ENCODE peak calls at places on chromosomes 13 and 19, in six cellular contexts. One of them, this sample, is unnamed.

GRCh38 chr19:6536138-6536671 is 5.4 kb downstream of the TNFSF9 start:
- DNase-seq in GM12878: peak
- DNase-seq in A549: peak
- DNase-seq in NB4: peak
- DNase-seq in HepG2: peak
- DNase-seq in K562: peak
- DNase-seq in this sample: peak

GRCh38 chr19:33071887-33072286 is 7.2 kb upstream of the RHPN2 start:
- DNase-seq in NB4: no peak
- DNase-seq in GM12878: no peak
- DNase-seq in K562: no peak
- DNase-seq in A549: no peak
- DNase-seq in HepG2: no peak
- DNase-seq in this sample: no peak

GRCh38 chr19:41774515-41774980 is 19.2 kb downstream of the CEACAM6 start:
- DNase-seq in NB4: no peak
- DNase-seq in A549: peak
- DNase-seq in HepG2: no peak
- DNase-seq in GM12878: no peak
- DNase-seq in K562: no peak
- DNase-seq in this sample: no peak

GRCh38 chr19:6531163-6531955 is 533 bp downstream of the TNFSF9 start:
- DNase-seq in GM12878: no peak
- DNase-seq in NB4: no peak
- DNase-seq in HepG2: no peak
- DNase-seq in A549: no peak
- DNase-seq in K562: no peak
- DNase-seq in this sample: no peak

GRCh38 chr13:72850959-72851677 is 69.2 kb downstream of the PIBF1 start:
- DNase-seq in GM12878: no peak
- DNase-seq in A549: no peak
- DNase-seq in HepG2: no peak
- DNase-seq in NB4: no peak
- DNase-seq in K562: no peak
- DNase-seq in this sample: no peak

GRCh38 chr13:73189766-73190165 is 131.0 kb downstream of the KLF5 start:
- DNase-seq in A549: no peak
- DNase-seq in K562: no peak
- DNase-seq in NB4: no peak
- DNase-seq in HepG2: no peak
- DNase-seq in GM12878: no peak
- DNase-seq in this sample: no peak

GRCh38 chr19:19356901-19357566 is 36.4 kb downstream of the MAU2 start:
- DNase-seq in NB4: no peak
- DNase-seq in GM12878: no peak
- DNase-seq in K562: no peak
- DNase-seq in HepG2: no peak
- DNase-seq in A549: no peak
- DNase-seq in this sample: no peak

GRCh38 chr19:19537321-19538048 is 580 bp upstream of the CILP2 start:
- DNase-seq in NB4: no peak
- DNase-seq in A549: no peak
- DNase-seq in HepG2: no peak
- DNase-seq in GM12878: no peak
- DNase-seq in K562: no peak
- DNase-seq in this sample: no peak

GRCh38 chr19:53991224-53992113 is at the start of gene CACNG6:
- DNase-seq in K562: no peak
- DNase-seq in GM12878: no peak
- DNase-seq in A549: peak
- DNase-seq in NB4: peak
- DNase-seq in HepG2: no peak
- DNase-seq in this sample: peak

GRCh38 chr19:32181356-32181920 is 164.0 kb upstream of the ZNF507 start:
- DNase-seq in K562: no peak
- DNase-seq in NB4: no peak
- DNase-seq in HepG2: no peak
- DNase-seq in A549: no peak
- DNase-seq in GM12878: no peak
- DNase-seq in this sample: no peak

GRCh38 chr19:7862413-7862951 is 11.7 kb downstream of the PRR36 start:
- DNase-seq in NB4: peak
- DNase-seq in K562: peak
- DNase-seq in A549: no peak
- DNase-seq in HepG2: no peak
- DNase-seq in GM12878: no peak
- DNase-seq in this sample: peak

GRCh38 chr13:109840201-109840892 is 54.0 kb upstream of the IRS2 start:
- DNase-seq in K562: no peak
- DNase-seq in GM12878: no peak
- DNase-seq in A549: no peak
- DNase-seq in HepG2: no peak
- DNase-seq in NB4: peak
- DNase-seq in this sample: no peak

GRCh38 chr13:45846681-45847080 is 4.9 kb downstream of the SIAH3 start:
- DNase-seq in K562: no peak
- DNase-seq in A549: no peak
- DNase-seq in NB4: no peak
- DNase-seq in GM12878: no peak
- DNase-seq in HepG2: no peak
- DNase-seq in this sample: no peak

GRCh38 chr19:13036366-13036976 is 41.2 kb downstream of the NFIX start:
- DNase-seq in NB4: peak
- DNase-seq in A549: no peak
- DNase-seq in HepG2: no peak
- DNase-seq in GM12878: no peak
- DNase-seq in K562: peak
- DNase-seq in this sample: no peak

GRCh38 chr13:95217920-95218830 is 83.1 kb downstream of the ABCC4 start:
- DNase-seq in A549: no peak
- DNase-seq in NB4: no peak
- DNase-seq in K562: no peak
- DNase-seq in HepG2: no peak
- DNase-seq in GM12878: no peak
- DNase-seq in this sample: no peak

GRCh38 chr19:52170304-52170703 is 1.1 kb downstream of the ZNF836 start:
- DNase-seq in A549: no peak
- DNase-seq in HepG2: no peak
- DNase-seq in NB4: no peak
- DNase-seq in GM12878: no peak
- DNase-seq in K562: no peak
- DNase-seq in this sample: no peak

GRCh38 chr13:93721483-93721882 is 494.9 kb downstream of the GPC6 start:
- DNase-seq in GM12878: no peak
- DNase-seq in A549: no peak
- DNase-seq in NB4: no peak
- DNase-seq in K562: no peak
- DNase-seq in HepG2: no peak
- DNase-seq in this sample: no peak

GRCh38 chr13:113399755-113400149 is 35.8 kb upstream of the GRTP1 start:
- DNase-seq in K562: no peak
- DNase-seq in HepG2: no peak
- DNase-seq in NB4: no peak
- DNase-seq in GM12878: no peak
- DNase-seq in A549: no peak
- DNase-seq in this sample: no peak

GRCh38 chr19:45403781-45404556 is 900 bp downstream of the PPP1R13L start:
- DNase-seq in K562: peak
- DNase-seq in HepG2: peak
- DNase-seq in GM12878: no peak
- DNase-seq in NB4: peak
- DNase-seq in A549: peak
- DNase-seq in this sample: peak

GRCh38 chr19:49409441-49410029 is 13.7 kb downstream of the PTH2 start:
- DNase-seq in GM12878: peak
- DNase-seq in HepG2: no peak
- DNase-seq in NB4: peak
- DNase-seq in K562: peak
- DNase-seq in A549: no peak
- DNase-seq in this sample: no peak

GRCh38 chr19:3382460-3383100 is 16.2 kb downstream of the NFIC start:
- DNase-seq in A549: no peak
- DNase-seq in GM12878: no peak
- DNase-seq in K562: no peak
- DNase-seq in HepG2: no peak
- DNase-seq in NB4: no peak
- DNase-seq in this sample: no peak

GRCh38 chr13:113179374-113180230 is 21.2 kb downstream of the PROZ start:
- DNase-seq in GM12878: no peak
- DNase-seq in NB4: no peak
- DNase-seq in A549: no peak
- DNase-seq in HepG2: no peak
- DNase-seq in K562: peak
- DNase-seq in this sample: no peak

GRCh38 chr13:102504002-102504401 is 92.8 kb upstream of the TPP2 start:
- DNase-seq in K562: no peak
- DNase-seq in HepG2: no peak
- DNase-seq in A549: no peak
- DNase-seq in NB4: no peak
- DNase-seq in GM12878: no peak
- DNase-seq in this sample: no peak

GRCh38 chr13:23980160-23980551 is 82.9 kb upstream of the C1QTNF9B start:
- DNase-seq in A549: peak
- DNase-seq in HepG2: peak
- DNase-seq in NB4: peak
- DNase-seq in GM12878: no peak
- DNase-seq in K562: peak
- DNase-seq in this sample: peak

GRCh38 chr13:43698743-43699142 is 88.0 kb downstream of the ENOX1 start:
- DNase-seq in HepG2: no peak
- DNase-seq in GM12878: no peak
- DNase-seq in A549: no peak
- DNase-seq in K562: no peak
- DNase-seq in NB4: no peak
- DNase-seq in this sample: no peak

GRCh38 chr19:56751078-56751489 is 79.5 kb upstream of the ZNF835 start:
- DNase-seq in HepG2: peak
- DNase-seq in NB4: no peak
- DNase-seq in A549: no peak
- DNase-seq in GM12878: no peak
- DNase-seq in K562: no peak
- DNase-seq in this sample: no peak

GRCh38 chr13:75581874-75582640 is 32.5 kb downstream of the UCHL3 start:
- DNase-seq in GM12878: no peak
- DNase-seq in HepG2: no peak
- DNase-seq in K562: no peak
- DNase-seq in NB4: no peak
- DNase-seq in A549: no peak
- DNase-seq in this sample: no peak

GRCh38 chr19:41703602-41704293 is 4.7 kb upstream of the CEACAM5 start:
- DNase-seq in NB4: no peak
- DNase-seq in K562: no peak
- DNase-seq in HepG2: no peak
- DNase-seq in GM12878: no peak
- DNase-seq in A549: no peak
- DNase-seq in this sample: no peak

GRCh38 chr13:40132249-40132648 is 476.8 kb downstream of the COG6 start:
- DNase-seq in A549: no peak
- DNase-seq in NB4: no peak
- DNase-seq in HepG2: no peak
- DNase-seq in K562: no peak
- DNase-seq in GM12878: no peak
- DNase-seq in this sample: no peak

DNA sequence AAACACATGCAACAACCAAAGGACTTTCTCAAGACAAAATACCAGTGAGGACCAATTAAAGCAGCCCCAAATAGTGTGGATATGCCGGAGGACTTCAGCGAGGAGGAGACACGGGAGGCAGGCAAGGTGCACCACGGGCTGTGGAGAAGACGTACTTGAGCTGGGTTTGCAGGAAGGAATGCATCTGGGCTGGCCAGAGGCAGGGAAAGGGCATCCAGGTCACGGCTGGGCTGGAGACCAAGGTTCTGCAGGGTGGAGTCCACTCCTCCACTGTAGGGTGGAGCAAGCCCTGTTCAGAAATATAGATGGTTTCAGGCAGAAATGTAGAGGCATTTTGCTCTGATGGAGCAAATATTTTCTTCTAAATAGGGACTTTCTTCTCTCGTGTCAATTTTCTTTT is 36.6 kb upstream of the MEDAG start:
- DNase-seq in HepG2: no peak
- DNase-seq in GM12878: no peak
- DNase-seq in K562: no peak
- DNase-seq in A549: no peak
- DNase-seq in NB4: no peak
- DNase-seq in this sample: peak
- TF ChIP-seq MYC in HepG2: no peak
- TF ChIP-seq MYC in GM12878: no peak
- TF ChIP-seq MYC in K562: no peak
- TF ChIP-seq MYC in A549: no peak
- TF ChIP-seq MYC in NB4: no peak
- TF ChIP-seq MYC in this sample: no peak

GRCh38 chr19:9070066-9070465 is 16.8 kb upstream of the OR1M1 start:
- DNase-seq in A549: no peak
- DNase-seq in GM12878: no peak
- DNase-seq in K562: no peak
- DNase-seq in HepG2: no peak
- DNase-seq in NB4: no peak
- DNase-seq in this sample: no peak
- TF ChIP-seq MYC in A549: no peak
- TF ChIP-seq MYC in GM12878: no peak
- TF ChIP-seq MYC in K562: no peak
- TF ChIP-seq MYC in HepG2: no peak
- TF ChIP-seq MYC in NB4: no peak
- TF ChIP-seq MYC in this sample: no peak

GRCh38 chr13:68938639-68939038 is 1169.0 kb upstream of the ATXN8OS start:
- DNase-seq in K562: no peak
- DNase-seq in A549: no peak
- DNase-seq in HepG2: no peak
- DNase-seq in GM12878: no peak
- DNase-seq in NB4: no peak
- DNase-seq in this sample: no peak

GRCh38 chr13:68944272-68944671 is 1163.4 kb upstream of the ATXN8OS start:
- DNase-seq in K562: no peak
- DNase-seq in GM12878: no peak
- DNase-seq in A549: no peak
- DNase-seq in HepG2: no peak
- DNase-seq in NB4: no peak
- DNase-seq in this sample: no peak

GRCh38 chr13:68940049-68940448 is 1167.6 kb upstream of the ATXN8OS start:
- DNase-seq in HepG2: no peak
- DNase-seq in A549: no peak
- DNase-seq in GM12878: no peak
- DNase-seq in K562: no peak
- DNase-seq in NB4: no peak
- DNase-seq in this sample: no peak
- TF ChIP-seq MYC in HepG2: no peak
- TF ChIP-seq MYC in A549: no peak
- TF ChIP-seq MYC in GM12878: no peak
- TF ChIP-seq MYC in K562: no peak
- TF ChIP-seq MYC in NB4: no peak
- TF ChIP-seq MYC in this sample: no peak

DNA sequence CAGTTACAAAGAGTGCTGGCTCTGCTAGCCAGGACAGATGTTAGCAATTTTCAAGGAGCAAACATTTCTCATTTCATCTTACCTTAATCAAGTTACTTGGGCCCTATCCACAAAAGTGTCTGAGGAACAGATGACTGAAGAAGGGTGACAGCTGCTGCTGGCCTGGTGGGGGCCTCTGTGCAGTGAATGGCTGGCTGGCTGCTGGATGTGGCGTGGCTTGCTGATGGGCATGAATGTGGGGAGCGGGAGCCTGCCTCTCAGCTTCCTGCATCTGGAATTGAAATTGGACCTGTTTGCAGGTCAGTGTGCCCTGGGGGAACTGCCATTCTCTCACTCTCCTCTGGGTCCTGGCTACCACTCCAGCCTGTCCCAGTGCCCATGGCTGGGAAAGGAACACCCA is 94.7 kb downstream of the RGCC start:
- DNase-seq in NB4: no peak
- DNase-seq in GM12878: no peak
- DNase-seq in A549: no peak
- DNase-seq in K562: no peak
- DNase-seq in HepG2: no peak
- DNase-seq in this sample: no peak
- TF ChIP-seq MYC in NB4: no peak
- TF ChIP-seq MYC in GM12878: no peak
- TF ChIP-seq MYC in A549: no peak
- TF ChIP-seq MYC in K562: no peak
- TF ChIP-seq MYC in HepG2: no peak
- TF ChIP-seq MYC in this sample: no peak

This sample was measured in endothelial cell of umbilical vein.